ENCODE peak calls at places on chromosomes 6 and 20, in ten cellular contexts. One of them, this sample, is unnamed.

GRCh38 chr6:11203306-11204009 is 29.0 kb downstream of the NEDD9 start:
- DNase-seq in pancreas: no peak
- DNase-seq in dorsolateral prefrontal cortex: no peak
- DNase-seq in stomach: no peak
- DNase-seq in neural progenitor cell: no peak
- DNase-seq in mammary epithelial cell: no peak
- DNase-seq in bronchial epithelial cell: no peak
- DNase-seq in GM06990: no peak
- DNase-seq in brain microvascular endothelial cell: no peak
- DNase-seq in sigmoid colon: no peak
- DNase-seq in this sample: no peak

GRCh38 chr6:129648819-129649491 is 61.0 kb downstream of the ARHGAP18 start:
- DNase-seq in pancreas: no peak
- DNase-seq in dorsolateral prefrontal cortex: no peak
- DNase-seq in stomach: no peak
- DNase-seq in neural progenitor cell: no peak
- DNase-seq in mammary epithelial cell: no peak
- DNase-seq in bronchial epithelial cell: no peak
- DNase-seq in GM06990: no peak
- DNase-seq in brain microvascular endothelial cell: no peak
- DNase-seq in sigmoid colon: no peak
- DNase-seq in this sample: no peak

GRCh38 chr6:26234421-26235239 is 130.4 kb upstream of the BTN3A2 start:
- DNase-seq in pancreas: no peak
- DNase-seq in dorsolateral prefrontal cortex: no peak
- DNase-seq in stomach: peak; percentile 66
- DNase-seq in neural progenitor cell: peak; percentile 80
- DNase-seq in mammary epithelial cell: peak; percentile 85
- DNase-seq in bronchial epithelial cell: peak; percentile 70
- DNase-seq in GM06990: peak; percentile 86
- DNase-seq in brain microvascular endothelial cell: peak; percentile 75
- DNase-seq in sigmoid colon: peak; percentile 89
- DNase-seq in this sample: peak; percentile 72

GRCh38 chr6:144064402-144064830 is 31.0 kb downstream of the SF3B5 start:
- DNase-seq in pancreas: no peak
- DNase-seq in dorsolateral prefrontal cortex: peak; percentile 14
- DNase-seq in stomach: peak; percentile 34
- DNase-seq in neural progenitor cell: peak; percentile 70
- DNase-seq in mammary epithelial cell: no peak
- DNase-seq in bronchial epithelial cell: no peak
- DNase-seq in GM06990: peak; percentile 71
- DNase-seq in brain microvascular endothelial cell: no peak
- DNase-seq in sigmoid colon: peak; percentile 70
- DNase-seq in this sample: peak; percentile 16

GRCh38 chr6:170086639-170087420 is 204.0 kb downstream of the DLL1 start:
- DNase-seq in pancreas: no peak
- DNase-seq in dorsolateral prefrontal cortex: peak; percentile 1
- DNase-seq in stomach: peak; percentile 23
- DNase-seq in neural progenitor cell: no peak
- DNase-seq in mammary epithelial cell: no peak
- DNase-seq in bronchial epithelial cell: no peak
- DNase-seq in GM06990: no peak
- DNase-seq in brain microvascular endothelial cell: no peak
- DNase-seq in sigmoid colon: peak; percentile 62
- DNase-seq in this sample: no peak

GRCh38 chr20:46213946-46214830 is 94.1 kb downstream of the CDH22 start:
- DNase-seq in pancreas: no peak
- DNase-seq in dorsolateral prefrontal cortex: no peak
- DNase-seq in stomach: no peak
- DNase-seq in neural progenitor cell: no peak
- DNase-seq in mammary epithelial cell: no peak
- DNase-seq in bronchial epithelial cell: no peak
- DNase-seq in GM06990: no peak
- DNase-seq in brain microvascular endothelial cell: no peak
- DNase-seq in sigmoid colon: peak; percentile 71
- DNase-seq in this sample: no peak

GRCh38 chr20:51354769-51355319 is 187.7 kb downstream of the NFATC2 start:
- DNase-seq in pancreas: no peak
- DNase-seq in dorsolateral prefrontal cortex: no peak
- DNase-seq in stomach: no peak
- DNase-seq in neural progenitor cell: no peak
- DNase-seq in mammary epithelial cell: no peak
- DNase-seq in bronchial epithelial cell: no peak
- DNase-seq in GM06990: no peak
- DNase-seq in brain microvascular endothelial cell: peak; percentile 74
- DNase-seq in sigmoid colon: peak; percentile 63
- DNase-seq in this sample: no peak

GRCh38 chr6:43467752-43468151 is 9.6 kb upstream of the TJAP1 start:
- DNase-seq in pancreas: no peak
- DNase-seq in dorsolateral prefrontal cortex: no peak
- DNase-seq in stomach: no peak
- DNase-seq in neural progenitor cell: no peak
- DNase-seq in mammary epithelial cell: no peak
- DNase-seq in bronchial epithelial cell: no peak
- DNase-seq in GM06990: no peak
- DNase-seq in brain microvascular endothelial cell: no peak
- DNase-seq in sigmoid colon: no peak
- DNase-seq in this sample: no peak

GRCh38 chr6:105594272-105594671 is 191.4 kb upstream of the PREP start:
- DNase-seq in pancreas: no peak
- DNase-seq in dorsolateral prefrontal cortex: no peak
- DNase-seq in stomach: no peak
- DNase-seq in neural progenitor cell: no peak
- DNase-seq in mammary epithelial cell: no peak
- DNase-seq in bronchial epithelial cell: no peak
- DNase-seq in GM06990: no peak
- DNase-seq in brain microvascular endothelial cell: no peak
- DNase-seq in sigmoid colon: no peak
- DNase-seq in this sample: no peak

GRCh38 chr20:10611357-10611756 is 62.4 kb downstream of the JAG1 start:
- DNase-seq in pancreas: peak; percentile 42
- DNase-seq in dorsolateral prefrontal cortex: no peak
- DNase-seq in stomach: no peak
- DNase-seq in neural progenitor cell: peak; percentile 75
- DNase-seq in mammary epithelial cell: peak; percentile 57
- DNase-seq in bronchial epithelial cell: peak; percentile 44
- DNase-seq in GM06990: no peak
- DNase-seq in brain microvascular endothelial cell: peak; percentile 78
- DNase-seq in sigmoid colon: peak; percentile 85
- DNase-seq in this sample: peak; percentile 60

GRCh38 chr6:111011360-111012142 is 29.7 kb downstream of the RPF2 start:
- DNase-seq in pancreas: no peak
- DNase-seq in dorsolateral prefrontal cortex: no peak
- DNase-seq in stomach: no peak
- DNase-seq in neural progenitor cell: peak; percentile 48
- DNase-seq in mammary epithelial cell: peak; percentile 33
- DNase-seq in bronchial epithelial cell: peak; percentile 46
- DNase-seq in GM06990: peak; percentile 29
- DNase-seq in brain microvascular endothelial cell: peak; percentile 14
- DNase-seq in sigmoid colon: no peak
- DNase-seq in this sample: no peak

GRCh38 chr6:119110601-119111548 is 32.4 kb upstream of the FAM184A start:
- DNase-seq in pancreas: peak; percentile 24
- DNase-seq in dorsolateral prefrontal cortex: no peak
- DNase-seq in stomach: no peak
- DNase-seq in neural progenitor cell: peak; percentile 36
- DNase-seq in mammary epithelial cell: peak; percentile 41
- DNase-seq in bronchial epithelial cell: peak; percentile 58
- DNase-seq in GM06990: no peak
- DNase-seq in brain microvascular endothelial cell: peak; percentile 48
- DNase-seq in sigmoid colon: no peak
- DNase-seq in this sample: peak; percentile 47

GRCh38 chr6:157760589-157761330 is 62.3 kb upstream of the SNX9 start:
- DNase-seq in pancreas: no peak
- DNase-seq in dorsolateral prefrontal cortex: no peak
- DNase-seq in stomach: no peak
- DNase-seq in neural progenitor cell: no peak
- DNase-seq in mammary epithelial cell: peak; percentile 79
- DNase-seq in bronchial epithelial cell: peak; percentile 82
- DNase-seq in GM06990: no peak
- DNase-seq in brain microvascular endothelial cell: peak; percentile 80
- DNase-seq in sigmoid colon: no peak
- DNase-seq in this sample: no peak

GRCh38 chr6:125639621-125640020 is 109.8 kb upstream of the HEY2 start:
- DNase-seq in pancreas: no peak
- DNase-seq in dorsolateral prefrontal cortex: no peak
- DNase-seq in stomach: no peak
- DNase-seq in neural progenitor cell: no peak
- DNase-seq in mammary epithelial cell: no peak
- DNase-seq in bronchial epithelial cell: peak; percentile 91
- DNase-seq in GM06990: no peak
- DNase-seq in brain microvascular endothelial cell: no peak
- DNase-seq in sigmoid colon: no peak
- DNase-seq in this sample: no peak

GRCh38 chr6:168524644-168525043 is 83.7 kb downstream of the SMOC2 start:
- DNase-seq in pancreas: no peak
- DNase-seq in dorsolateral prefrontal cortex: no peak
- DNase-seq in stomach: no peak
- DNase-seq in neural progenitor cell: peak; percentile 34
- DNase-seq in mammary epithelial cell: no peak
- DNase-seq in bronchial epithelial cell: no peak
- DNase-seq in GM06990: no peak
- DNase-seq in brain microvascular endothelial cell: no peak
- DNase-seq in sigmoid colon: no peak
- DNase-seq in this sample: no peak
- TF ChIP-seq CTCF in pancreas: no peak
- TF ChIP-seq CTCF in dorsolateral prefrontal cortex: no peak
- TF ChIP-seq CTCF in stomach: no peak
- TF ChIP-seq CTCF in neural progenitor cell: no peak
- TF ChIP-seq CTCF in mammary epithelial cell: no peak
- TF ChIP-seq CTCF in bronchial epithelial cell: no peak
- TF ChIP-seq CTCF in GM06990: no peak
- TF ChIP-seq CTCF in brain microvascular endothelial cell: no peak
- TF ChIP-seq CTCF in sigmoid colon: no peak
- TF ChIP-seq CTCF in this sample: no peak

GRCh38 chr6:70956191-70956450 is 739 bp downstream of the B3GAT2 start:
- DNase-seq in pancreas: no peak
- DNase-seq in dorsolateral prefrontal cortex: no peak
- DNase-seq in stomach: no peak
- DNase-seq in neural progenitor cell: no peak
- DNase-seq in mammary epithelial cell: peak; percentile 1
- DNase-seq in bronchial epithelial cell: no peak
- DNase-seq in GM06990: no peak
- DNase-seq in brain microvascular endothelial cell: no peak
- DNase-seq in sigmoid colon: no peak
- DNase-seq in this sample: no peak

GRCh38 chr6:70955441-70956190 is 1.2 kb downstream of the B3GAT2 start:
- DNase-seq in pancreas: peak; percentile 79
- DNase-seq in dorsolateral prefrontal cortex: peak; percentile 84
- DNase-seq in stomach: peak; percentile 91
- DNase-seq in neural progenitor cell: peak; percentile 95
- DNase-seq in mammary epithelial cell: peak; percentile 66
- DNase-seq in bronchial epithelial cell: peak; percentile 59
- DNase-seq in GM06990: peak; percentile 86
- DNase-seq in brain microvascular endothelial cell: peak; percentile 45
- DNase-seq in sigmoid colon: peak; percentile 81
- DNase-seq in this sample: peak; percentile 92

GRCh38 chr6:70956451-70957283 is at the start of gene B3GAT2:
- DNase-seq in pancreas: no peak
- DNase-seq in dorsolateral prefrontal cortex: peak; percentile 20
- DNase-seq in stomach: no peak
- DNase-seq in neural progenitor cell: peak; percentile 79
- DNase-seq in mammary epithelial cell: peak; percentile 20
- DNase-seq in bronchial epithelial cell: no peak
- DNase-seq in GM06990: peak; percentile 20
- DNase-seq in brain microvascular endothelial cell: no peak
- DNase-seq in sigmoid colon: peak; percentile 61
- DNase-seq in this sample: peak; percentile 39

GRCh38 chr6:70954750-70955149 is 2.1 kb downstream of the B3GAT2 start:
- DNase-seq in pancreas: no peak
- DNase-seq in dorsolateral prefrontal cortex: no peak
- DNase-seq in stomach: no peak
- DNase-seq in neural progenitor cell: peak; percentile 18
- DNase-seq in mammary epithelial cell: no peak
- DNase-seq in bronchial epithelial cell: no peak
- DNase-seq in GM06990: peak; percentile 4
- DNase-seq in brain microvascular endothelial cell: no peak
- DNase-seq in sigmoid colon: no peak
- DNase-seq in this sample: no peak

DNA sequence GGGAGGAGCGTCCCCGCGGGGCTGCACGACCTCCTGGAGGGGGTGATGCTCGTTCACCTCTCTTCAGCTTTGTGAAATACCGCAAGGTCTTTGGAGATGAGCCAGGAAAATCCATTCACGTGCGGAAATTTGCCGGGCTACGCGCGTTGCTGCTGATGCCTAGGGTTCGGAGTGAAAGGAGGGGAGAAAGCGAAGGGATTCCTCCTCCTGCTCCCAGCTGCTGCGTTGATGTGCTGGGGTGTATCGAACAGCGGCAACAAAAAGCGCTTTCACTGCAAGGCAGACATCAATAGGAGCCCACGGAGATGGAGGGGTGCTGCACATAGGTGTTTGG is 391 bp upstream of the B3GAT2 start:
- DNase-seq in pancreas: no peak
- DNase-seq in dorsolateral prefrontal cortex: no peak
- DNase-seq in stomach: no peak
- DNase-seq in neural progenitor cell: no peak
- DNase-seq in mammary epithelial cell: no peak
- DNase-seq in bronchial epithelial cell: no peak
- DNase-seq in GM06990: no peak
- DNase-seq in brain microvascular endothelial cell: no peak
- DNase-seq in sigmoid colon: no peak
- DNase-seq in this sample: no peak
- H3K4me3 ChIP-seq in pancreas: peak overlapping the region; percentile 54
- H3K4me3 ChIP-seq in dorsolateral prefrontal cortex: peak overlapping the region; percentile 69
- H3K4me3 ChIP-seq in stomach: peak overlapping the region; percentile 56
- H3K4me3 ChIP-seq in neural progenitor cell: peak overlapping the region; percentile 78
- H3K4me3 ChIP-seq in mammary epithelial cell: no peak overlapping the region
- H3K4me3 ChIP-seq in bronchial epithelial cell: peak overlapping the region; percentile 39
- H3K4me3 ChIP-seq in GM06990: no peak overlapping the region
- H3K4me3 ChIP-seq in brain microvascular endothelial cell: peak overlapping the region; percentile 50
- H3K4me3 ChIP-seq in sigmoid colon: peak overlapping the region; percentile 36
- H3K4me3 ChIP-seq in this sample: peak overlapping the region; percentile 49

DNA sequence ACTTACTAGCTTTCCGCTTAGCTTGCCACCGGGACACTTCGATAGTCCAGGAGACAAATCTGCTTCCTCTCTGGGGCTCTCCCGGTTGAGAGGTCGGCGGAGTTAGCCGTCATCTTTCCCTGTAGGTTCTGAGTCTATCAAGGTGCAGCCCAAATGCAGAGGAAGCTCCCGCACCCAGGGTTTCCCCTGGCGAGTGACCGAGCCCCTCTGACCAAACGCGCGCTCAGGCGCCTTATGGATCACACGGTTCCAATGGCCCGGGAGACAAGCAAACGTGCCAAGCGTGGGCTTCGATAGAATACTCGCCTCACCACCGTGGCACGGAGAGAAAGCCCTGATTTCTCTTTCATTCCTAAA is 15.8 kb upstream of the FOXC1 start:
- DNase-seq in pancreas: no peak
- DNase-seq in dorsolateral prefrontal cortex: no peak
- DNase-seq in stomach: no peak
- DNase-seq in neural progenitor cell: no peak
- DNase-seq in mammary epithelial cell: peak; percentile 35
- DNase-seq in bronchial epithelial cell: no peak
- DNase-seq in GM06990: no peak
- DNase-seq in brain microvascular endothelial cell: no peak
- DNase-seq in sigmoid colon: no peak
- DNase-seq in this sample: no peak
- H3K27me3 ChIP-seq in pancreas: peaks cover 3% of the 10 kb centered on the region
- H3K27me3 ChIP-seq in dorsolateral prefrontal cortex: peaks cover 12% of the 10 kb centered on the region
- H3K27me3 ChIP-seq in stomach: peaks cover 30% of the 10 kb centered on the region
- H3K27me3 ChIP-seq in neural progenitor cell: peaks cover 31% of the 10 kb centered on the region
- H3K27me3 ChIP-seq in mammary epithelial cell: no peaks in the 10 kb centered on the region
- H3K27me3 ChIP-seq in bronchial epithelial cell: peaks cover 6% of the 10 kb centered on the region
- H3K27me3 ChIP-seq in GM06990: peaks cover 1% of the 10 kb centered on the region
- H3K27me3 ChIP-seq in brain microvascular endothelial cell: peaks cover 14% of the 10 kb centered on the region
- H3K27me3 ChIP-seq in sigmoid colon: peaks cover 29% of the 10 kb centered on the region
- H3K27me3 ChIP-seq in this sample: peaks cover 70% of the 10 kb centered on the region

GRCh38 chr6:39102024-39102820 is 12.8 kb downstream of the SAYSD1 start:
- DNase-seq in pancreas: peak; percentile 29
- DNase-seq in dorsolateral prefrontal cortex: no peak
- DNase-seq in stomach: peak; percentile 55
- DNase-seq in neural progenitor cell: peak; percentile 80
- DNase-seq in mammary epithelial cell: peak; percentile 20
- DNase-seq in bronchial epithelial cell: no peak
- DNase-seq in GM06990: peak; percentile 51
- DNase-seq in brain microvascular endothelial cell: peak; percentile 40
- DNase-seq in sigmoid colon: no peak
- DNase-seq in this sample: no peak
- TF ChIP-seq CTCF in pancreas: peak; percentile 19
- TF ChIP-seq CTCF in dorsolateral prefrontal cortex: no peak
- TF ChIP-seq CTCF in stomach: peak; percentile 67
- TF ChIP-seq CTCF in neural progenitor cell: peak; percentile 78
- TF ChIP-seq CTCF in mammary epithelial cell: peak; percentile 53
- TF ChIP-seq CTCF in bronchial epithelial cell: peak; percentile 23
- TF ChIP-seq CTCF in GM06990: peak; percentile 87
- TF ChIP-seq CTCF in brain microvascular endothelial cell: peak; percentile 68
- TF ChIP-seq CTCF in sigmoid colon: no peak
- TF ChIP-seq CTCF in this sample: no peak

This sample was measured in BE2C.